ENCODE peak calls at places on chromosomes 2 and 18, in ten cellular contexts. V is A549, A is gastrocnemius medialis, Z is lower lobe of right lung, Y is heart left ventricle, O is transverse colon, Q is GM12878, K is neuronal stem cell, G is OCI-LY7, I is fibroblast of lung. P is an unnamed sample. For H3K9me3, the result is how much of the 10 kb centered on the place peaks cover.

GRCh38 chr2:203811491-203812221 is 55.9 kb upstream of the CTLA4 start:
- DNase-seq in G (no peak), Z (peak), V (peak), Y (peak), K (no peak), I (peak), A (peak), Q (no peak), O (peak), P (peak)

GRCh38 chr2:101188683-101189405 is 37.7 kb upstream of the TBC1D8 start:
- DNase-seq in G (peak), Z (no peak), I (peak), K (peak), A (no peak), O (peak), V (peak), Q (no peak), Y (no peak), P (no peak)

GRCh38 chr2:29012211-29012681 is 31.1 kb downstream of the TOGARAM2 start:
- DNase-seq in V (no peak), Q (no peak), Y (peak), O (peak), I (no peak), A (peak), Z (peak), G (peak), K (no peak), P (no peak)

GRCh38 chr2:113073325-113073834 is 5.6 kb downstream of the IL1F10 start:
- DNase-seq in K (no peak), A (no peak), Q (no peak), Z (no peak), V (no peak), O (no peak), G (no peak), Y (no peak), I (no peak), P (no peak)

GRCh38 chr2:106956879-106957278 is 70.9 kb upstream of the ST6GAL2 start:
- DNase-seq in I (peak), G (no peak), K (no peak), V (no peak), A (no peak), Z (no peak), Q (no peak), Y (no peak), O (no peak), P (no peak)

GRCh38 chr18:52499646-52500045 is 159.6 kb downstream of the DCC start:
- DNase-seq in K (no peak), O (no peak), A (no peak), G (no peak), I (no peak), Y (no peak), Q (no peak), V (peak), Z (no peak), P (no peak)

GRCh38 chr2:6392966-6393365 is 472.7 kb downstream of the CMPK2 start:
- DNase-seq in Y (no peak), K (no peak), O (no peak), V (no peak), I (peak), G (no peak), A (no peak), Q (no peak), Z (no peak), P (no peak)

GRCh38 chr18:1657888-1658287 is 753.2 kb downstream of the ADCYAP1 start:
- DNase-seq in K (no peak), Z (no peak), I (no peak), G (no peak), A (no peak), V (no peak), O (no peak), Q (no peak), Y (no peak), P (no peak)

GRCh38 chr2:39660612-39661196 is 5.0 kb upstream of the TMEM178A start:
- DNase-seq in Y (no peak), Q (no peak), G (no peak), A (no peak), Z (no peak), V (no peak), I (peak), O (no peak), K (no peak), P (no peak)

GRCh38 chr18:34709104-34709503 is 994 bp upstream of the DTNA start:
- DNase-seq in I (peak), K (no peak), O (no peak), Z (no peak), Y (no peak), G (no peak), V (peak), Q (no peak), A (no peak), P (no peak)

GRCh38 chr2:37982147-37982582 is 57.1 kb downstream of the RMDN2 start:
- DNase-seq in A (peak), O (peak), Q (peak), I (peak), G (peak), Y (no peak), K (peak), V (peak), Z (peak), P (peak)

GRCh38 chr2:133504566-133505505 is 63.4 kb downstream of the NCKAP5 start:
- DNase-seq in Z (peak), V (peak), A (no peak), Y (peak), K (no peak), O (peak), Q (no peak), I (peak), G (no peak), P (peak)

GRCh38 chr2:148201075-148202004 is 180.4 kb downstream of the MBD5 start:
- DNase-seq in Z (peak), V (peak), G (peak), Q (no peak), O (peak), Y (peak), A (no peak), I (peak), K (peak), P (peak)

GRCh38 chr2:48755473-48755872 is at the start of gene LHCGR:
- DNase-seq in O (no peak), K (no peak), Y (peak), I (peak), Q (no peak), G (no peak), A (no peak), V (no peak), Z (peak), P (peak)

GRCh38 chr2:240791821-240792657 is 28.0 kb downstream of the KIF1A start:
- DNase-seq in G (no peak), A (no peak), O (no peak), V (no peak), Q (no peak), Z (no peak), I (no peak), K (peak), Y (no peak), P (peak)

GRCh38 chr2:168295051-168295450 is 47.7 kb upstream of the STK39 start:
- DNase-seq in G (no peak), O (no peak), Z (no peak), I (no peak), K (no peak), Q (no peak), V (no peak), A (no peak), Y (no peak), P (no peak)

GRCh38 chr2:26615336-26616031 is 25.7 kb downstream of the CIB4 start:
- DNase-seq in Z (peak), O (no peak), A (no peak), G (no peak), V (peak), I (no peak), Q (no peak), Y (peak), K (no peak), P (no peak)

GRCh38 chr2:172927381-172928357 is 148.0 kb upstream of the MAP3K20 start:
- DNase-seq in Y (no peak), O (no peak), Z (no peak), G (no peak), Q (no peak), V (no peak), K (no peak), A (peak), I (peak), P (peak)

GRCh38 chr18:67281746-67282145 is 234.8 kb downstream of the DSEL start:
- DNase-seq in O (no peak), Z (no peak), I (no peak), G (no peak), Q (no peak), Y (no peak), A (no peak), V (no peak), K (no peak), P (no peak)

GRCh38 chr2:85318222-85319182 is 9.3 kb downstream of the TGOLN2 start:
- DNase-seq in G (no peak), Z (no peak), I (peak), V (no peak), O (no peak), Y (no peak), K (no peak), Q (no peak), A (no peak), P (no peak)

GRCh38 chr2:182101263-182101662 is 115.6 kb downstream of the PPP1R1C start:
- DNase-seq in O (no peak), I (no peak), K (no peak), V (peak), Q (no peak), Y (no peak), Z (no peak), G (peak), A (no peak), P (no peak)

GRCh38 chr2:88638743-88639142 is 11.5 kb upstream of the EIF2AK3 start:
- DNase-seq in I (peak), V (no peak), Y (no peak), G (no peak), K (no peak), A (no peak), Q (no peak), Z (no peak), O (no peak), P (no peak)

GRCh38 chr2:26495705-26496271 is 17.9 kb upstream of the OTOF start:
- DNase-seq in A (no peak), Z (no peak), O (no peak), V (no peak), K (peak), Q (no peak), I (peak), G (no peak), Y (no peak), P (no peak)

GRCh38 chr18:9482790-9483189 is 7.5 kb downstream of the RALBP1 start:
- DNase-seq in G (peak), Z (no peak), I (no peak), Q (no peak), Y (no peak), V (no peak), K (no peak), O (no peak), A (no peak), P (no peak)

GRCh38 chr2:44433841-44434240 is 72.1 kb downstream of the CAMKMT start:
- DNase-seq in V (peak), Y (no peak), Q (no peak), A (no peak), I (no peak), G (no peak), K (peak), O (no peak), Z (no peak), P (no peak)

GRCh38 chr2:143611336-143611735 is 482.1 kb downstream of the ARHGAP15 start:
- DNase-seq in Q (no peak), I (no peak), A (no peak), Z (no peak), V (no peak), O (no peak), Y (no peak), G (no peak), K (no peak), P (no peak)

GRCh38 chr18:13526519-13526918 is 199.8 kb downstream of the FAM210A start:
- DNase-seq in Q (no peak), Z (no peak), I (no peak), G (no peak), A (no peak), O (no peak), V (no peak), Y (no peak), K (no peak), P (no peak)

GRCh38 chr2:222241054-222241453 is 57.7 kb downstream of the PAX3 start:
- DNase-seq in A (no peak), K (no peak), Z (no peak), Q (no peak), O (no peak), V (no peak), I (no peak), G (no peak), Y (no peak), P (no peak)

GRCh38 chr2:119856469-119856901 is 96.8 kb downstream of the PTPN4 start:
- DNase-seq in Q (no peak), G (no peak), O (no peak), Y (no peak), K (no peak), Z (no peak), A (no peak), V (peak), I (no peak), P (no peak)

GRCh38 chr18:11407900-11408299 is 201.5 kb upstream of the SLC35G4 start:
- DNase-seq in A (no peak), Q (no peak), I (peak), Z (no peak), V (no peak), G (no peak), K (no peak), Y (no peak), O (no peak), P (no peak)

GRCh38 chr18:3479978-3480377 is 30.0 kb downstream of the TGIF1 start:
- DNase-seq in V (no peak), A (no peak), K (no peak), Z (no peak), G (no peak), I (no peak), Q (no peak), O (peak), Y (no peak), P (no peak)

GRCh38 chr2:231663458-231664290 is 44.7 kb upstream of the PTMA start:
- DNase-seq in G (peak), Y (no peak), A (no peak), Z (no peak), K (no peak), O (no peak), V (no peak), Q (no peak), I (no peak), P (no peak)

GRCh38 chr2:231662028-231662810 is 46.1 kb upstream of the PTMA start:
- DNase-seq in Y (peak), O (peak), K (peak), V (peak), G (peak), Q (peak), I (peak), A (peak), Z (peak), P (peak)

GRCh38 chr2:231660860-231661259 is 47.5 kb upstream of the PTMA start:
- DNase-seq in I (no peak), O (no peak), Z (no peak), G (no peak), Y (no peak), V (no peak), A (no peak), K (no peak), Q (no peak), P (no peak)

GRCh38 chr2:231662811-231663457 is 45.4 kb upstream of the PTMA start:
- DNase-seq in G (no peak), Z (peak), K (no peak), A (no peak), Q (no peak), Y (no peak), V (no peak), O (no peak), I (no peak), P (no peak)

GRCh38 chr2:231661422-231662027 is 46.8 kb upstream of the PTMA start:
- DNase-seq in A (no peak), G (no peak), Q (no peak), Y (no peak), V (no peak), K (no peak), I (no peak), O (no peak), Z (no peak), P (no peak)
- H3K9me3 ChIP-seq in A (under half), G (under half), Q (under half), Y (under half), V (under half), K (under half), I (under half), O (under half), Z (under half), P (under half)

DNA sequence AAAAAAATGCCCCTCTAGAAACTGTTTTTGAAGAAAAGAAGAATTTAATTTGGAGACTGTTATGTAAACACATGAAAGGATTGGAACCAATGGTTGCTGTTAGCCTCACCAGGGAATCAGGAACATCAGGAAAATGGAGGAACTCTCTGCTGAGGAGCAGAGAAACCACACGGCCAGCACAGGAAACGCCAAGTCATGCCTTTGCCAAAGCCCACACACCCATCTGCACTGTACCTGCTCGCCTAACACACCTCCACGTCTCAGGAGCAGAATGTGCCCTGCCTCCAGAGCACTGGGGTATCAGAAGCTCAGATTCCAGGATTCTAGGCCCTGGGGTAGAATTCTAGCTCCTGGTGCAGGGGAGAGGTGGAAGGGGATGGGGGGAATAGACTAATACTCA is 9.8 kb upstream of the SCYGR1 start:
- DNase-seq in V (no peak), Y (no peak), Q (no peak), K (no peak), O (no peak), Z (no peak), G (no peak), I (no peak), A (no peak), P (no peak)
- H3K9me3 ChIP-seq in V (under half), Y (under half), Q (under half), K (under half), O (under half), Z (under half), G (under half), I (under half), A (under half), P (under half)

DNA sequence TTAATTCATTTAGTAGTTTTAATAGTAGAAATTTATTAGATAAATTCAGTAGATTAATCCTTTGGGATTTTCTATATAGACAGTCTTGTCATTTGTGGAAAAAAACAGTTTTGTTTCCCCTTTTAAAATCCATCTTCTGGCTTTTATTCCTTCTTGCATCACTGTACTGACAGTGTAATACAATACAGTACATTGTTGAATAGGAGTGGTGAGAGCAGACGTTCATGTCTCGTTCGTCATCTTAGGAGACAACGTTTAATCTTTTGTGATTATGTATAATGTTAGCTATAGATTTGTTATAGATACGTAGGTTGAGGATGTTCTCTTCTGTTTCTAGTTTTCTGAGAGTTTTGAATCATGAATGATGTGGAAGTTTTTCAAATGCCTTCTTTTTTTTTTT is 61.8 kb downstream of the NCOA1 start:
- DNase-seq in O (no peak), V (no peak), K (no peak), Q (no peak), Y (no peak), I (no peak), Z (no peak), A (no peak), G (no peak), P (no peak)
- H3K9me3 ChIP-seq in O (under half), V (under half), K (under half), Q (under half), Y (under half), I (under half), Z (under half), A (under half), G (under half), P (under half)

GRCh38 chr2:116162395-116162794 is 1652.1 kb upstream of the DDX18 start:
- DNase-seq in Y (no peak), A (no peak), G (no peak), K (no peak), V (no peak), Z (no peak), I (no peak), O (no peak), Q (no peak), P (no peak)

GRCh38 chr2:116160657-116161056 is 1653.8 kb upstream of the DDX18 start:
- DNase-seq in G (no peak), Z (no peak), Q (no peak), O (no peak), I (no peak), K (no peak), A (no peak), Y (no peak), V (no peak), P (no peak)
- H3K9me3 ChIP-seq in G (under half), Z (under half), Q (under half), O (under half), I (under half), K (under half), A (under half), Y (under half), V (under half), P (under half)

DNA sequence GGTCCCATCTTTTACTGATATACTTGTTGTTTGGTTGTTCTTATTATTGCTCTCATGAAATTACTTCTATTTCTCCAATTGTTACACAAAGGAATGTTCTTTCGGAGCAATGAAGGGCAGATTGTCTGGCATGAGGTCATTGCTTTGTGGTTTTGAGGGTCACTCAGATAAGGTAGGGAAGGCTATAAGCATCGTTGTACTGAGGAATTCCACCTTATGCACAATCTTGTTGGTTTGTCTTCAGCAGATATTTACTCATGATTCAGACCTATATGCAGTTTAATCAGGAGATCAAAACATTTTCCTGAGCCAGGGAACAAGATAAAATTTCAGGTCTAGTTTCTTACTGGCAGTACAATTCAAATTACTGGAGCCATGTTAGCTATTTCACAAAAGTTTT is 163.0 kb upstream of the SPHKAP start:
- DNase-seq in Y (no peak), Z (no peak), I (no peak), K (no peak), Q (no peak), O (no peak), G (no peak), V (no peak), A (no peak), P (no peak)
- H3K9me3 ChIP-seq in Y (under half), Z (under half), I (under half), K (under half), Q (under half), O (under half), G (under half), V (under half), A (under half), P (under half)